ENCODE peak calls at places on chromosomes 5 and 9, in four cellular contexts. O, M, B and I are unnamed samples.

GRCh38 chr5:180787025-180787424 is 15.6 kb downstream of the MGAT1 start:
- DNase-seq in O (no peak), M (no peak), B (no peak), I (no peak)

GRCh38 chr9:113998529-113999255 is 79.4 kb downstream of the AMBP start:
- DNase-seq in O (no peak), M (no peak), B (no peak), I (no peak)

GRCh38 chr9:36625006-36625600 is 52.4 kb downstream of the MELK start:
- DNase-seq in O (no peak), M (no peak), B (no peak), I (peak; percentile 76)

GRCh38 chr9:91483189-91483691 is 59.6 kb upstream of the NFIL3 start:
- DNase-seq in O (no peak), M (no peak), B (no peak), I (no peak)

GRCh38 chr9:17810728-17811634 is 232.1 kb downstream of the SH3GL2 start:
- DNase-seq in O (no peak), M (no peak), B (peak; percentile 38), I (peak; percentile 25)

GRCh38 chr5:163953883-163954282 is 448.5 kb downstream of the MAT2B start:
- DNase-seq in O (no peak), M (no peak), B (no peak), I (no peak)

GRCh38 chr5:167207081-167207480 is 1084.4 kb upstream of the WWC1 start:
- DNase-seq in O (no peak), M (no peak), B (no peak), I (peak; percentile 58)

GRCh38 chr9:127561491-127562270 is 50.4 kb upstream of the STXBP1 start:
- DNase-seq in O (no peak), M (no peak), B (peak; percentile 34), I (peak; percentile 100)

GRCh38 chr5:68049053-68049713 is 166.4 kb upstream of the PIK3R1 start:
- DNase-seq in O (no peak), M (no peak), B (no peak), I (no peak)

GRCh38 chr9:36143242-36143641 is 6.7 kb downstream of the GLIPR2 start:
- DNase-seq in O (no peak), M (no peak), B (no peak), I (no peak)

GRCh38 chr9:71795097-71795807 is 26.9 kb upstream of the CEMIP2 start:
- DNase-seq in O (no peak), M (no peak), B (no peak), I (no peak)

GRCh38 chr5:150058480-150059126 is 27.8 kb downstream of the CSF1R start:
- DNase-seq in O (no peak), M (no peak), B (no peak), I (peak; percentile 92)

GRCh38 chr5:151523335-151523734 is 67.8 kb downstream of the FAT2 start:
- DNase-seq in O (no peak), M (no peak), B (peak; percentile 34), I (peak; percentile 56)

GRCh38 chr5:91058155-91058554 is 325.0 kb downstream of the ARRDC3 start:
- DNase-seq in O (no peak), M (no peak), B (no peak), I (no peak)

GRCh38 chr5:144142030-144142825 is 28.2 kb downstream of the YIPF5 start:
- DNase-seq in O (no peak), M (no peak), B (no peak), I (peak; percentile 26)

GRCh38 chr5:179257190-179257741 is 88.0 kb downstream of the ADAMTS2 start:
- DNase-seq in O (no peak), M (no peak), B (no peak), I (no peak)

GRCh38 chr5:141514330-141515111 is 25.6 kb downstream of the PCDHGC5 start:
- DNase-seq in O (no peak), M (no peak), B (peak; percentile 27), I (peak; percentile 92)

GRCh38 chr9:20319241-20319640 is 303.1 kb downstream of the MLLT3 start:
- DNase-seq in O (no peak), M (no peak), B (no peak), I (no peak)

GRCh38 chr9:74275872-74276508 is 221.1 kb upstream of the RORB start:
- DNase-seq in O (no peak), M (no peak), B (no peak), I (no peak)

GRCh38 chr9:19122490-19123042 is 4.7 kb downstream of the PLIN2 start:
- DNase-seq in O (no peak), M (no peak), B (no peak), I (no peak)

GRCh38 chr5:74465724-74466123 is 174.8 kb downstream of the ENC1 start:
- DNase-seq in O (no peak), M (no peak), B (no peak), I (no peak)

GRCh38 chr5:178419651-178420050 is 170.5 kb downstream of the COL23A1 start:
- DNase-seq in O (no peak), M (no peak), B (no peak), I (no peak)